ENCODE peak calls at places on chromosomes 2 and 18, in seven cellular contexts. One of them, this sample, is unnamed.

GRCh38 chr18:48545690-48546365 is 7.0 kb downstream of the CTIF start:
- DNase-seq in HCT116: no peak
- DNase-seq in H1: no peak
- DNase-seq in Panc1: no peak
- DNase-seq in K562: peak; percentile 44
- DNase-seq in HepG2: no peak
- DNase-seq in GM12878: no peak
- DNase-seq in this sample: peak; percentile 59

GRCh38 chr2:71385008-71385407 is 53.4 kb downstream of the ZNF638 start:
- DNase-seq in Panc1: peak; percentile 12
- DNase-seq in HCT116: no peak
- DNase-seq in GM12878: no peak
- DNase-seq in HepG2: no peak
- DNase-seq in K562: no peak
- DNase-seq in H1: no peak
- DNase-seq in this sample: no peak

GRCh38 chr2:230944123-230944653 is 19.1 kb upstream of the GPR55 start:
- DNase-seq in H1: no peak
- DNase-seq in K562: no peak
- DNase-seq in Panc1: no peak
- DNase-seq in HepG2: no peak
- DNase-seq in HCT116: no peak
- DNase-seq in GM12878: peak; percentile 69
- DNase-seq in this sample: no peak

GRCh38 chr18:12657048-12657848 is 659 bp downstream of the SPIRE1 start:
- DNase-seq in K562: peak; percentile 61
- DNase-seq in Panc1: no peak
- DNase-seq in GM12878: no peak
- DNase-seq in HepG2: no peak
- DNase-seq in H1: no peak
- DNase-seq in HCT116: no peak
- DNase-seq in this sample: peak; percentile 78

GRCh38 chr2:214180686-214181085 is 230.2 kb upstream of the VWC2L start:
- DNase-seq in GM12878: no peak
- DNase-seq in HepG2: no peak
- DNase-seq in HCT116: no peak
- DNase-seq in H1: no peak
- DNase-seq in K562: no peak
- DNase-seq in Panc1: no peak
- DNase-seq in this sample: no peak

GRCh38 chr18:25126751-25127150 is 225.2 kb downstream of the ZNF521 start:
- DNase-seq in H1: no peak
- DNase-seq in K562: no peak
- DNase-seq in GM12878: no peak
- DNase-seq in HCT116: no peak
- DNase-seq in HepG2: no peak
- DNase-seq in Panc1: no peak
- DNase-seq in this sample: no peak

GRCh38 chr18:80145191-80145799 is 36.2 kb downstream of the ADNP2 start:
- DNase-seq in HCT116: no peak
- DNase-seq in K562: no peak
- DNase-seq in H1: no peak
- DNase-seq in HepG2: no peak
- DNase-seq in GM12878: no peak
- DNase-seq in Panc1: no peak
- DNase-seq in this sample: no peak

GRCh38 chr2:190864375-190864774 is 16.2 kb upstream of the GLS start:
- DNase-seq in GM12878: no peak
- DNase-seq in HCT116: no peak
- DNase-seq in K562: no peak
- DNase-seq in Panc1: no peak
- DNase-seq in HepG2: no peak
- DNase-seq in H1: no peak
- DNase-seq in this sample: no peak

GRCh38 chr2:238158807-238159539 is at the start of gene ERFE:
- DNase-seq in H1: no peak
- DNase-seq in HCT116: no peak
- DNase-seq in K562: peak; percentile 89
- DNase-seq in HepG2: no peak
- DNase-seq in Panc1: no peak
- DNase-seq in GM12878: no peak
- DNase-seq in this sample: peak; percentile 96

GRCh38 chr2:105926960-105927678 is 182.4 kb downstream of the NCK2 start:
- DNase-seq in GM12878: no peak
- DNase-seq in HepG2: peak; percentile 21
- DNase-seq in K562: no peak
- DNase-seq in Panc1: no peak
- DNase-seq in HCT116: no peak
- DNase-seq in H1: no peak
- DNase-seq in this sample: no peak

GRCh38 chr2:240200230-240201051 is 60.0 kb upstream of the OTOS start:
- DNase-seq in HepG2: no peak
- DNase-seq in HCT116: no peak
- DNase-seq in Panc1: no peak
- DNase-seq in H1: no peak
- DNase-seq in GM12878: no peak
- DNase-seq in K562: no peak
- DNase-seq in this sample: no peak

GRCh38 chr2:20065885-20066602 is 14.6 kb upstream of the LAPTM4A start:
- DNase-seq in K562: no peak
- DNase-seq in GM12878: no peak
- DNase-seq in HCT116: no peak
- DNase-seq in H1: no peak
- DNase-seq in HepG2: peak; percentile 95
- DNase-seq in Panc1: no peak
- DNase-seq in this sample: peak; percentile 67

GRCh38 chr2:220460257-220460985 is 833.0 kb downstream of the SLC4A3 start:
- DNase-seq in Panc1: no peak
- DNase-seq in K562: no peak
- DNase-seq in HepG2: no peak
- DNase-seq in GM12878: no peak
- DNase-seq in HCT116: peak; percentile 6
- DNase-seq in H1: no peak
- DNase-seq in this sample: no peak

GRCh38 chr2:85017436-85018048 is 46.6 kb downstream of the KCMF1 start:
- DNase-seq in H1: no peak
- DNase-seq in K562: no peak
- DNase-seq in HCT116: no peak
- DNase-seq in HepG2: no peak
- DNase-seq in Panc1: no peak
- DNase-seq in GM12878: no peak
- DNase-seq in this sample: peak; percentile 21

GRCh38 chr2:159855153-159856140 is 57.4 kb upstream of the CD302 start:
- DNase-seq in HepG2: no peak
- DNase-seq in Panc1: no peak
- DNase-seq in H1: no peak
- DNase-seq in K562: no peak
- DNase-seq in HCT116: no peak
- DNase-seq in GM12878: no peak
- DNase-seq in this sample: no peak

GRCh38 chr2:217943379-217944321 is 59.1 kb downstream of the TNS1 start:
- DNase-seq in HCT116: peak; percentile 4
- DNase-seq in K562: peak; percentile 75
- DNase-seq in H1: no peak
- DNase-seq in Panc1: no peak
- DNase-seq in GM12878: no peak
- DNase-seq in HepG2: peak; percentile 71
- DNase-seq in this sample: peak; percentile 96

GRCh38 chr18:48095726-48096125 is 165.3 kb upstream of the SMAD2 start:
- DNase-seq in HCT116: no peak
- DNase-seq in HepG2: no peak
- DNase-seq in Panc1: no peak
- DNase-seq in H1: no peak
- DNase-seq in GM12878: no peak
- DNase-seq in K562: no peak
- DNase-seq in this sample: no peak

GRCh38 chr2:180540761-180541160 is 439.6 kb upstream of the UBE2E3 start:
- DNase-seq in GM12878: no peak
- DNase-seq in H1: no peak
- DNase-seq in Panc1: no peak
- DNase-seq in HCT116: no peak
- DNase-seq in HepG2: no peak
- DNase-seq in K562: no peak
- DNase-seq in this sample: no peak

GRCh38 chr2:132489150-132489549 is 72.5 kb downstream of the GPR39 start:
- DNase-seq in HepG2: no peak
- DNase-seq in K562: no peak
- DNase-seq in H1: peak; percentile 23
- DNase-seq in GM12878: no peak
- DNase-seq in Panc1: no peak
- DNase-seq in HCT116: no peak
- DNase-seq in this sample: no peak

GRCh38 chr2:68362069-68362468 is 3.0 kb upstream of the PLEK start:
- DNase-seq in GM12878: peak; percentile 78
- DNase-seq in HCT116: peak; percentile 65
- DNase-seq in K562: peak; percentile 88
- DNase-seq in HepG2: peak; percentile 66
- DNase-seq in Panc1: peak; percentile 24
- DNase-seq in H1: peak; percentile 38
- DNase-seq in this sample: peak; percentile 68

GRCh38 chr2:122704109-122704563 is 948.7 kb downstream of the TSN start:
- DNase-seq in HepG2: no peak
- DNase-seq in Panc1: no peak
- DNase-seq in GM12878: peak; percentile 66
- DNase-seq in K562: no peak
- DNase-seq in HCT116: no peak
- DNase-seq in H1: no peak
- DNase-seq in this sample: no peak

GRCh38 chr2:37781028-37781427 is 109.6 kb upstream of the CDC42EP3 start:
- DNase-seq in GM12878: no peak
- DNase-seq in H1: no peak
- DNase-seq in HCT116: no peak
- DNase-seq in HepG2: no peak
- DNase-seq in Panc1: no peak
- DNase-seq in K562: no peak
- DNase-seq in this sample: no peak

GRCh38 chr2:144834954-144835633 is 315.2 kb upstream of the ZEB2 start:
- DNase-seq in Panc1: no peak
- DNase-seq in H1: no peak
- DNase-seq in K562: peak; percentile 6
- DNase-seq in GM12878: no peak
- DNase-seq in HepG2: no peak
- DNase-seq in HCT116: no peak
- DNase-seq in this sample: no peak

GRCh38 chr2:190714958-190715357 is 66.1 kb downstream of the NAB1 start:
- DNase-seq in GM12878: no peak
- DNase-seq in HCT116: peak; percentile 27
- DNase-seq in Panc1: no peak
- DNase-seq in H1: no peak
- DNase-seq in K562: no peak
- DNase-seq in HepG2: no peak
- DNase-seq in this sample: no peak

GRCh38 chr2:200756618-200757321 is 54.9 kb upstream of the BZW1 start:
- DNase-seq in Panc1: no peak
- DNase-seq in H1: no peak
- DNase-seq in HCT116: no peak
- DNase-seq in GM12878: no peak
- DNase-seq in K562: no peak
- DNase-seq in HepG2: peak; percentile 95
- DNase-seq in this sample: no peak

GRCh38 chr18:60372141-60372540 is 434 bp downstream of the MC4R start:
- DNase-seq in H1: no peak
- DNase-seq in Panc1: no peak
- DNase-seq in K562: no peak
- DNase-seq in HCT116: no peak
- DNase-seq in HepG2: no peak
- DNase-seq in GM12878: no peak
- DNase-seq in this sample: no peak
- TF ChIP-seq SIN3A in H1: no peak
- TF ChIP-seq SIN3A in Panc1: no peak
- TF ChIP-seq SIN3A in K562: no peak
- TF ChIP-seq SIN3A in HCT116: no peak
- TF ChIP-seq SIN3A in HepG2: no peak
- TF ChIP-seq SIN3A in GM12878: no peak
- TF ChIP-seq SIN3A in this sample: no peak

GRCh38 chr2:15155959-15156574 is 405.1 kb downstream of the NBAS start:
- DNase-seq in K562: no peak
- DNase-seq in GM12878: no peak
- DNase-seq in H1: no peak
- DNase-seq in HCT116: no peak
- DNase-seq in HepG2: peak; percentile 71
- DNase-seq in Panc1: no peak
- DNase-seq in this sample: no peak

GRCh38 chr2:15159206-15159605 is 401.9 kb downstream of the NBAS start:
- DNase-seq in HCT116: no peak
- DNase-seq in HepG2: no peak
- DNase-seq in H1: no peak
- DNase-seq in K562: no peak
- DNase-seq in GM12878: no peak
- DNase-seq in Panc1: no peak
- DNase-seq in this sample: no peak

GRCh38 chr2:15159751-15160177 is 401.4 kb downstream of the NBAS start:
- DNase-seq in H1: no peak
- DNase-seq in Panc1: peak; percentile 15
- DNase-seq in HCT116: peak; percentile 38
- DNase-seq in K562: peak; percentile 39
- DNase-seq in GM12878: no peak
- DNase-seq in HepG2: peak; percentile 49
- DNase-seq in this sample: peak; percentile 53

GRCh38 chr2:15158532-15158931 is 402.6 kb downstream of the NBAS start:
- DNase-seq in H1: no peak
- DNase-seq in K562: no peak
- DNase-seq in HCT116: no peak
- DNase-seq in Panc1: no peak
- DNase-seq in GM12878: no peak
- DNase-seq in HepG2: no peak
- DNase-seq in this sample: no peak

GRCh38 chr2:15158117-15158516 is 403.0 kb downstream of the NBAS start:
- DNase-seq in K562: no peak
- DNase-seq in HCT116: no peak
- DNase-seq in Panc1: no peak
- DNase-seq in HepG2: no peak
- DNase-seq in H1: no peak
- DNase-seq in GM12878: no peak
- DNase-seq in this sample: no peak
- TF ChIP-seq SIN3A in K562: no peak
- TF ChIP-seq SIN3A in HCT116: no peak
- TF ChIP-seq SIN3A in Panc1: no peak
- TF ChIP-seq SIN3A in HepG2: no peak
- TF ChIP-seq SIN3A in H1: no peak
- TF ChIP-seq SIN3A in GM12878: no peak
- TF ChIP-seq SIN3A in this sample: no peak

GRCh38 chr2:59312967-59313943 is 1072.1 kb upstream of the FANCL start:
- DNase-seq in Panc1: no peak
- DNase-seq in HCT116: no peak
- DNase-seq in HepG2: no peak
- DNase-seq in GM12878: no peak
- DNase-seq in H1: no peak
- DNase-seq in K562: no peak
- DNase-seq in this sample: no peak
- TF ChIP-seq SIN3A in Panc1: no peak
- TF ChIP-seq SIN3A in HCT116: no peak
- TF ChIP-seq SIN3A in HepG2: no peak
- TF ChIP-seq SIN3A in GM12878: no peak
- TF ChIP-seq SIN3A in H1: no peak
- TF ChIP-seq SIN3A in K562: no peak
- TF ChIP-seq SIN3A in this sample: no peak

GRCh38 chr2:46230115-46230571 is 67.1 kb upstream of the EPAS1 start:
- DNase-seq in HCT116: no peak
- DNase-seq in GM12878: peak; percentile 37
- DNase-seq in K562: no peak
- DNase-seq in HepG2: peak; percentile 24
- DNase-seq in Panc1: no peak
- DNase-seq in H1: peak; percentile 15
- DNase-seq in this sample: no peak
- TF ChIP-seq SIN3A in HCT116: no peak
- TF ChIP-seq SIN3A in GM12878: no peak
- TF ChIP-seq SIN3A in K562: no peak
- TF ChIP-seq SIN3A in HepG2: no peak
- TF ChIP-seq SIN3A in Panc1: no peak
- TF ChIP-seq SIN3A in H1: no peak
- TF ChIP-seq SIN3A in this sample: no peak

This sample was measured in SK-N-SH.